ENCODE peak calls at places on chromosomes 1 and 21, in five cellular contexts. A is MM.1S; Z is mesothelial cell of epicardium; V is CD8-positive, alpha-beta T cell; E is AG04449. B is an unnamed sample.

GRCh38 chr1:189859385-189859977 is 618.2 kb downstream of the BRINP3 start:
- DNase-seq in E (no peak), A (peak), V (no peak), Z (no peak), B (no peak)

GRCh38 chr1:2416403-2416802 is 4.0 kb upstream of the PEX10 start:
- DNase-seq in A (no peak), E (no peak), Z (peak), V (peak), B (peak)

GRCh38 chr1:51863384-51863783 is 15.1 kb downstream of the NRDC start:
- DNase-seq in A (peak), Z (no peak), V (no peak), E (no peak), B (no peak)

GRCh38 chr1:225304996-225305395 is 122.8 kb downstream of the LBR start:
- DNase-seq in Z (no peak), V (no peak), E (no peak), A (no peak), B (no peak)

GRCh38 chr1:162385702-162386101 is 4.2 kb downstream of the C1orf226 start:
- DNase-seq in Z (no peak), V (no peak), E (no peak), A (no peak), B (no peak)

GRCh38 chr21:20639026-20639425 is 359.2 kb upstream of the NCAM2 start:
- DNase-seq in Z (no peak), E (no peak), A (no peak), V (no peak), B (no peak)

GRCh38 chr1:171801395-171801990 is 20.0 kb downstream of the METTL13 start:
- DNase-seq in V (no peak), A (peak), Z (no peak), E (no peak), B (no peak)

GRCh38 chr1:38059632-38060286 is 13.2 kb upstream of the POU3F1 start:
- DNase-seq in Z (no peak), A (no peak), V (no peak), E (no peak), B (no peak)

GRCh38 chr1:112219267-112219666 is 176.7 kb upstream of the CTTNBP2NL start:
- DNase-seq in E (no peak), V (no peak), Z (no peak), A (no peak), B (no peak)

GRCh38 chr1:10824821-10825540 is 28.5 kb upstream of the CASZ1 start:
- DNase-seq in E (no peak), A (no peak), V (no peak), Z (no peak), B (no peak)

GRCh38 chr1:201219481-201220387 is 29.1 kb downstream of the IGFN1 start:
- DNase-seq in E (no peak), V (no peak), Z (no peak), A (no peak), B (no peak)

GRCh38 chr1:21241761-21242581 is 48.3 kb downstream of the ECE1 start:
- DNase-seq in Z (no peak), E (no peak), V (no peak), A (no peak), B (no peak)

GRCh38 chr1:203492486-203493130 is 1.3 kb upstream of the OPTC start:
- DNase-seq in E (no peak), Z (no peak), V (no peak), A (no peak), B (no peak)

GRCh38 chr1:97297611-97298010 is 576.0 kb downstream of the PTBP2 start:
- DNase-seq in V (no peak), Z (no peak), E (no peak), A (no peak), B (no peak)

GRCh38 chr1:89635825-89636815 is 3.2 kb downstream of the LRRC8C start:
- DNase-seq in Z (no peak), V (no peak), A (no peak), E (peak), B (no peak)

GRCh38 chr1:188719735-188720134 is 1757.9 kb downstream of the BRINP3 start:
- DNase-seq in A (peak), V (no peak), Z (no peak), E (no peak), B (no peak)

GRCh38 chr1:241208910-241209414 is 148.0 kb downstream of the RGS7 start:
- DNase-seq in Z (no peak), E (no peak), A (no peak), V (no peak), B (no peak)

GRCh38 chr1:170730443-170730842 is 66.5 kb downstream of the PRRX1 start:
- DNase-seq in Z (no peak), E (no peak), V (no peak), A (no peak), B (no peak)

GRCh38 chr1:246680696-246681127 is 43.5 kb upstream of the SCCPDH start:
- DNase-seq in E (no peak), V (no peak), Z (no peak), A (no peak), B (no peak)

GRCh38 chr1:243299069-243299468 is 43.2 kb downstream of the SDCCAG8 start:
- DNase-seq in A (no peak), Z (no peak), E (no peak), V (no peak), B (no peak)

GRCh38 chr1:3902111-3902511 is 2.0 kb upstream of the C1orf174 start:
- DNase-seq in E (no peak), A (no peak), Z (no peak), V (peak), B (no peak)

GRCh38 chr1:167599839-167600581 is 30.0 kb upstream of the RCSD1 start:
- DNase-seq in Z (no peak), E (no peak), V (peak), A (peak), B (no peak)

GRCh38 chr1:119829636-119830035 is 18.4 kb upstream of the REG4 start:
- DNase-seq in A (no peak), V (no peak), E (no peak), Z (no peak), B (no peak)

GRCh38 chr1:64469977-64470669 is at the start of gene CACHD1:
- DNase-seq in A (peak), V (peak), Z (peak), E (no peak), B (no peak)
- TF ChIP-seq CTCF in A (no peak), V (no peak), Z (no peak), E (peak), B (no peak)

GRCh38 chr1:26391450-26391849 is 18.9 kb upstream of the ZNF683 start:
- DNase-seq in A (no peak), E (no peak), V (peak), Z (no peak), B (peak)
- TF ChIP-seq CTCF in A (peak), E (peak), V (peak), Z (no peak), B (peak)

GRCh38 chr1:217910205-217910604 is 279.1 kb downstream of the SPATA17 start:
- DNase-seq in V (no peak), E (no peak), Z (no peak), A (no peak), B (no peak)

GRCh38 chr1:217907504-217907903 is 276.4 kb downstream of the SPATA17 start:
- DNase-seq in E (no peak), A (no peak), Z (no peak), V (no peak), B (no peak)

GRCh38 chr1:217917277-217917887 is 286.2 kb downstream of the SPATA17 start:
- DNase-seq in V (no peak), Z (no peak), A (no peak), E (no peak), B (no peak)

GRCh38 chr1:217910791-217911320 is 279.7 kb downstream of the SPATA17 start:
- DNase-seq in Z (no peak), E (no peak), A (no peak), V (no peak), B (no peak)

GRCh38 chr1:217911908-217912307 is 280.8 kb downstream of the SPATA17 start:
- DNase-seq in V (no peak), Z (no peak), E (no peak), A (no peak), B (no peak)
- TF ChIP-seq CTCF in V (no peak), Z (no peak), E (no peak), A (peak), B (no peak)

DNA sequence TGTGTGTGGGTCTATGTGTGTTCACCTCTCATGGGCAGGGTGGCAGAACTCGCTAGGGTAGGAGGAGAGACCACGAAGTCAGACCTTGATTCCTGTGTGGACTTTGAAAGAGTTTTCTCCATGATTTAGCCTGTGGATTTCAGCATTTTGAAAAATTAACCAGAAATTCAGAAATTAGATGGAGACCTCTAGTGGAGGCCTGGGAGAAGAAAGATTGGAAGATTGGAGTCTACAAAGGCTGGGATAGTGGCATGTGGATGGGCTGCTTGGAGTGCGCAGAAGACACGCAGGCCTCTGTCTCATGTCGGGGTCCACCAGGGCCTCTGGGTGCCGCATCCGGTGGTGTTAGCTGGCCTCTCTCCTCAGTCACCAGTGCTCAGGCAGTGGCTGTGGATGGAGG is 18.9 kb upstream of the IGSF5 start:
- DNase-seq in A (no peak), E (no peak), V (no peak), Z (no peak), B (no peak)
- TF ChIP-seq CTCF in A (peak), E (no peak), V (no peak), Z (no peak), B (no peak)

DNA sequence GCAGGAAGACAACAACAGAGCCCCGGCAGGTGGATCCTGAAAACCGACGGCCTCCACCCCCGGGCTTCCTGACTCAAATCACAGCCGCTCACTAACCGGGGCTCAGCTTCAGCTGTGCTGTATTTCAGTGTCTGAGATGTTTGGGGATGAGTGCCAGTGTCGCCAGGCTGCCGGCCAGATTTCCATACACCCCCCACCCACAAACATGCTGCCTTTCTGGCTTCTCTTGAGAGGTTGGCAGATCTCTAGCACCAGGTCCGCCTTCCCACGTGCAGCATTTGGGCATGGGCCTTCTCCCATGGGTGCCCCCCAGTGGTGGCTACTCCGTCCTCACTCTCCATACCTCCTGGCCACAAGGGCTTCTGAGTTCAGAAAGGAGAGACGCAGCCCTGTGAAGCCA is 34.8 kb downstream of the KCNAB2 start:
- DNase-seq in Z (no peak), E (no peak), A (no peak), V (no peak), B (no peak)
- TF ChIP-seq CTCF in Z (no peak), E (peak), A (no peak), V (no peak), B (no peak)

B was measured in natural killer cell.